ENCODE peak calls at places on chromosomes 11 and 22, in four cellular contexts. I, C, Q and Y are unnamed samples.

GRCh38 chr11:116211166-116211565 is 561.6 kb downstream of the BUD13 start:
- DNase-seq in I (no peak), C (no peak), Q (no peak), Y (no peak)

GRCh38 chr22:30922151-30922611 is 46.4 kb downstream of the MORC2 start:
- DNase-seq in I (peak), C (peak), Q (peak), Y (no peak)

GRCh38 chr22:38313384-38313955 is 3.8 kb downstream of the CSNK1E start:
- DNase-seq in I (peak), C (peak), Q (peak), Y (peak)

GRCh38 chr22:30074994-30075393 is 5.3 kb upstream of the HORMAD2 start:
- DNase-seq in C (no peak), Q (no peak), I (no peak), Y (no peak)

GRCh38 chr22:20298110-20298802 is 21.6 kb downstream of the DGCR6L start:
- DNase-seq in Q (no peak), I (no peak), C (no peak), Y (no peak)

GRCh38 chr11:76337918-76338317 is 43.0 kb downstream of the THAP12 start:
- DNase-seq in I (no peak), Q (no peak), C (no peak), Y (no peak)

GRCh38 chr22:44576311-44577260 is 78.6 kb upstream of the RTL6 start:
- DNase-seq in Q (no peak), I (no peak), C (no peak), Y (no peak)

GRCh38 chr22:29394931-29395581 is 6.7 kb upstream of the AP1B1 start:
- DNase-seq in I (peak), Q (peak), C (peak), Y (peak)

GRCh38 chr11:130413383-130414106 is 14.9 kb downstream of the ADAMTS8 start:
- DNase-seq in I (peak), Q (no peak), C (peak), Y (peak)

DNA sequence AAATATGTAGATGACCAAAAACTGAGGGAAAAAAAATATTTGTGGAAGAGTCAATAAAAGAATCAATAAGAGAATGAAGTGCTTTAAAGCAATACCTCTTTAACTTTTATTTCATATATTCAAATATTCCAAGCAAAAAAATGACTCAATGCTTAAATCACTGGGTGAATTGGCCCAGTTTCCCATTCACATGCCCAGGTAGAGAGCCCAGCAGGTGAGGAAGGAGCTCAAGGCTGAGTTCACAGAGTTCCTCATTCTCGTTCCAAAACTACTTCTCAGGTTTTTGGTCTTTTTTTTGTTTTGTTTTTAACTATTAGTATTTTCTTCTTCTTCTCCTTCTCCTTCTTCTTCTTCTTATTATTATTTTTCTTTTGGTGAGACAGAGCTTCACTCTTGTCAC is 30.2 kb downstream of the SLC1A2 start:
- DNase-seq in Q (no peak), I (no peak), C (no peak), Y (no peak)
- TF ChIP-seq CTCF in Q (no peak), I (no peak), C (no peak), Y (no peak)

GRCh38 chr11:1854949-1855885 is 2.3 kb downstream of the LSP1 start:
- DNase-seq in I (no peak), C (no peak), Q (no peak), Y (no peak)

GRCh38 chr11:1852885-1853284 is at the start of gene LSP1:
- DNase-seq in C (no peak), I (no peak), Q (no peak), Y (no peak)

GRCh38 chr11:1854132-1854948 is 1.5 kb downstream of the LSP1 start:
- DNase-seq in C (no peak), Q (no peak), I (no peak), Y (no peak)

GRCh38 chr11:1852271-1852877 is 510 bp upstream of the LSP1 start:
- DNase-seq in C (no peak), Q (no peak), I (no peak), Y (no peak)

GRCh38 chr11:1853376-1854131 is 670 bp downstream of the LSP1 start:
- DNase-seq in Q (no peak), C (no peak), I (no peak), Y (no peak)
- TF ChIP-seq CTCF in Q (no peak), C (no peak), I (no peak), Y (no peak)

GRCh38 chr11:26599421-26599820 is 27.4 kb upstream of the MUC15 start:
- DNase-seq in C (peak), Q (no peak), I (peak), Y (no peak)

DNA sequence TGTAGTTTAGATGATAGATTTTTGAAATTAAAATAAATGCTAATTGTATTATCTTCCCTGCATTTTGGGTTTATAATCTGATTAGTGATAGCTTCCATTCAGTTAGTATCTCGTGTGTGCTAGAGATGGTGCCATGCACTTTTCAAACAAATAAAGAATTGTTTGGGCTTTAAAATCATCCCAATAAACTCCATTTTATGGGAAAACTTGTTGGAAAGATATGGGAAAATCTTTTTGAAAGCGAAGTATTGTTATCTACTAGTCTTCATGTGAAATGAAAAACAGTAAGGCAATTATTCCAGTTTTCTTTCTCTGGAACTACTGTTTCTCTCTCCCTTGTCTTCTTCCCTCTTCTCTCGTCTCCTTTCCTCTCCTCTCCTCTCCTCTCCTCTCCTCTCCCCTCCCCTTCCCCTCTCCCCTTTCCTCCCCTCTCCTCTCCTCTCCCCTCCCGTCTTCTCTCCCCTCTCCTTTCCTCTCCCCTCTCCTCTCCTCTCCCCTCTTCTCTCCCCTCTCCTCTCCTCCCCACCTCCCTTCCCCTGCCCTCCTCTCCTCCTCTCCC is 27.9 kb upstream of the MUC15 start:
- DNase-seq in Q (no peak), C (no peak), I (no peak), Y (no peak)
- TF ChIP-seq CTCF in Q (no peak), C (no peak), I (no peak), Y (no peak)

DNA sequence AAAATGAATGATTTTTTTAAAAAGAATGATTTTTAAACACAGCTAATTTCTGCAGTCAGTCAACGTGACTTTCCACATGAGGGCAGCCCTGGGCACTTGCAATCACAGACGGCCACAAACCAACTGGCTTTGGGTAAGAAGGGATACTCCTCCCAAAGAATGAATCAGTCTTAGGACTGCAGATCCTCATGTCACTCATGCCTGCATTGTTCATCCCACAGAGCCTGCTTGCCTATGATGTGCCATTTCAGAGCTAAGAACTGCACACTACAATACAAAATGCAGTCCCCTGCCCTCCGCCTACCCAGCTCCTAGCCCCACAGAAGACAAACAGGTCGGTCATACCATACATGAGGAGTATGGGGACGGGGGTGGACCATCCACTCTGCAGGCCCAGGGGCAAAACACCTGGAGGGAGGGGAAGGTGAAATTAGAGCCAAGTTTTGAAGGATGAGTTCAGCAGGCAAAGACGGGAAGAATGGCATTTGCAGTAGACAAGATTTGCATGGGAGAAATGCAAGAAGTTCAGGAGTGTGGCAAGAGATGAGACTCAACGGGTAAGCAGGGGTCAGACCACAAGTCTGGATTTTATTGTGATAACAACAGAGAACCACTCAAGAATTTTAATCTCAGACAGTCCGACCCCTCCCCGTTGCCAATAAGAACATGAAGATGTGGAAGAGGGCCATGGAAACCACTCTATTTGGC is 24.7 kb downstream of the PACSIN2 start:
- DNase-seq in Q (peak), I (peak), C (peak), Y (peak)
- TF ChIP-seq CTCF in Q (peak), I (peak), C (peak), Y (peak)

GRCh38 chr22:17791196-17791595 is 16.9 kb upstream of the BID start:
- DNase-seq in Q (no peak), C (no peak), I (no peak), Y (no peak)

GRCh38 chr22:17792854-17793434 is 18.7 kb upstream of the BID start:
- DNase-seq in C (no peak), I (no peak), Q (no peak), Y (no peak)

GRCh38 chr22:17794726-17795125 is 20.5 kb upstream of the BID start:
- DNase-seq in C (no peak), I (no peak), Q (no peak), Y (no peak)

GRCh38 chr22:17789379-17790200 is 15.3 kb upstream of the BID start:
- DNase-seq in C (no peak), Q (no peak), I (no peak), Y (no peak)

DNA sequence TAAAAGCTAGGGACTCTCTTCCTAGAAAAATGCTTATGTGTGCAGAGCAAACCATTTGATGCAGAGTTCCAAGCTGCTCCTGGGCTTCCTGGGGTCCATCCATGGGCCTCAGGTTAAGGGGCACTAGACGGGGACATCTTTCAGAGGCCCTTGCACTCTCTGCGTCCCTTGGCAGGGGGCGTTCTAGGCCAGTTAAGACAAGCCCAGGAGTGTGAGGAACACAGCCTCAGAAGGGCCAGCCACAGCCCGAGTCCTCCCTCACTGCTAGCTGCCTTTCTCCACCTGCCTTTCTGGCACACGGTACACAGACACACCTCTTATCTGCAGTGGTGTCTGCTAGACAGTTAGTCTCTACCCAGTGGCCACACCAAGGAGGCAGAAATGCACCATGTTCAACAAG is 18.0 kb upstream of the BID start:
- DNase-seq in C (no peak), Q (no peak), I (no peak), Y (no peak)
- TF ChIP-seq CTCF in C (no peak), Q (no peak), I (no peak), Y (no peak)

GRCh38 chr11:133467686-133468085 is 64.6 kb downstream of the OPCML start:
- DNase-seq in I (no peak), Q (no peak), C (no peak), Y (no peak)
- TF ChIP-seq CTCF in I (no peak), Q (no peak), C (no peak), Y (no peak)

GRCh38 chr11:66957971-66958231 is 282 bp downstream of the PC start:
- DNase-seq in C (no peak), I (no peak), Q (no peak), Y (no peak)
- TF ChIP-seq CTCF in C (no peak), I (no peak), Q (no peak), Y (no peak)